ENCODE peak calls at places on chromosomes 5 and 9, in ten cellular contexts. Z, U, H, W, C, S, D, I, B and J are unnamed samples.

GRCh38 chr5:150317048-150318003 is 14.6 kb upstream of the ARSI start:
- DNase-seq in Z (peak), U (no peak), H (peak), W (peak), C (no peak), S (no peak), D (peak), I (peak), B (peak), J (no peak)

GRCh38 chr9:14205463-14205862 is 108.5 kb downstream of the NFIB start:
- DNase-seq in Z (no peak), U (no peak), H (peak), W (peak), C (no peak), S (no peak), D (peak), I (peak), B (no peak), J (no peak)

GRCh38 chr5:6543830-6544560 is 88.8 kb downstream of the NSUN2 start:
- DNase-seq in Z (no peak), U (no peak), H (no peak), W (no peak), C (no peak), S (no peak), D (no peak), I (no peak), B (no peak), J (no peak)

GRCh38 chr9:123020796-123021195 is 12.7 kb upstream of the GPR21 start:
- DNase-seq in Z (no peak), U (no peak), H (no peak), W (no peak), C (no peak), S (no peak), D (no peak), I (no peak), B (no peak), J (no peak)

GRCh38 chr5:150045512-150045911 is 40.8 kb downstream of the CSF1R start:
- DNase-seq in Z (no peak), U (no peak), H (no peak), W (no peak), C (no peak), S (no peak), D (no peak), I (no peak), B (no peak), J (no peak)

GRCh38 chr9:136292026-136292538 is 11.8 kb downstream of the CCDC187 start:
- DNase-seq in Z (no peak), U (no peak), H (no peak), W (no peak), C (no peak), S (no peak), D (no peak), I (no peak), B (no peak), J (no peak)

GRCh38 chr5:172623313-172623980 is 17.6 kb upstream of the NEURL1B start:
- DNase-seq in Z (no peak), U (no peak), H (no peak), W (no peak), C (no peak), S (no peak), D (no peak), I (no peak), B (no peak), J (no peak)

GRCh38 chr5:147737921-147738320 is 44.6 kb downstream of the JAKMIP2 start:
- DNase-seq in Z (no peak), U (no peak), H (no peak), W (no peak), C (no peak), S (no peak), D (no peak), I (no peak), B (no peak), J (no peak)

GRCh38 chr9:127778280-127779135 is at the start of gene SH2D3C:
- DNase-seq in Z (no peak), U (peak), H (no peak), W (no peak), C (no peak), S (no peak), D (peak), I (no peak), B (no peak), J (no peak)

GRCh38 chr9:80143899-80144298 is 572.1 kb downstream of the TLE4 start:
- DNase-seq in Z (no peak), U (no peak), H (no peak), W (no peak), C (no peak), S (no peak), D (no peak), I (no peak), B (no peak), J (no peak)

GRCh38 chr9:4741365-4742031 is 496 bp upstream of the AK3 start:
- DNase-seq in Z (peak), U (peak), H (peak), W (no peak), C (peak), S (no peak), D (peak), I (no peak), B (no peak), J (peak)

GRCh38 chr5:144549580-144549979 is 378.9 kb downstream of the KCTD16 start:
- DNase-seq in Z (no peak), U (no peak), H (no peak), W (peak), C (peak), S (no peak), D (peak), I (peak), B (peak), J (no peak)

GRCh38 chr9:4371108-4371507 is 71.2 kb upstream of the GLIS3 start:
- DNase-seq in Z (no peak), U (no peak), H (peak), W (peak), C (no peak), S (no peak), D (peak), I (peak), B (peak), J (no peak)

GRCh38 chr5:17732351-17732923 is 98.2 kb downstream of the TAF11L14 start:
- DNase-seq in Z (no peak), U (no peak), H (peak), W (no peak), C (no peak), S (no peak), D (no peak), I (no peak), B (no peak), J (no peak)

GRCh38 chr5:163108351-163108750 is 329.0 kb upstream of the CCNG1 start:
- DNase-seq in Z (no peak), U (no peak), H (no peak), W (no peak), C (no peak), S (no peak), D (no peak), I (no peak), B (no peak), J (no peak)

GRCh38 chr5:163105456-163105855 is 331.9 kb upstream of the CCNG1 start:
- DNase-seq in Z (no peak), U (no peak), H (peak), W (no peak), C (no peak), S (no peak), D (peak), I (no peak), B (no peak), J (no peak)

GRCh38 chr5:163106098-163106497 is 331.3 kb upstream of the CCNG1 start:
- DNase-seq in Z (no peak), U (no peak), H (no peak), W (no peak), C (no peak), S (no peak), D (no peak), I (no peak), B (no peak), J (peak)

DNA sequence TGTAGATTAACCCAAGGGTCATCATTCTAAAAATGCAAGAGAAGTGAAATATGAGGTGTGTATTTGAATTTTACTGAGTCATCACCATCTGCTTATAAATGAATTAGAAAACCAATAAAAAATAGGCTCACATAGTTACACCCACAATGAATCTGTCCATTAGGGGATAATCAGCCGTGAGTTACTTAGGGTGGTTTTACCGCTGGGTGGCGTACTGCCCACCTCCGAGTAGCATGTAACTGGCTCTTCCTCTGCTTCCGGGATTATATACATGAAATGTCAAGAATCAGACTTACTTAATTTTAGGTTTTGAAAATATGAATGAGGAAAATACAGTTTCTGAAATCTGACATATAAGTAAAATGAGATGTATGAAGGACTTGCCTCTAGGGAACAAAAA is 332.9 kb upstream of the CCNG1 start:
- DNase-seq in Z (no peak), U (no peak), H (no peak), W (no peak), C (no peak), S (peak), D (no peak), I (no peak), B (no peak), J (no peak)
- TF ChIP-seq CTCF in Z (no peak), U (no peak), H (no peak), W (no peak), C (no peak), S (peak), D (no peak), I (no peak), B (no peak), J (no peak)

GRCh38 chr5:14166437-14166836 is 23.3 kb downstream of the TRIO start:
- DNase-seq in Z (no peak), U (no peak), H (no peak), W (no peak), C (no peak), S (no peak), D (no peak), I (no peak), B (no peak), J (no peak)
- TF ChIP-seq CTCF in Z (no peak), U (no peak), H (no peak), W (no peak), C (no peak), S (no peak), D (no peak), I (no peak), B (no peak), J (no peak)

DNA sequence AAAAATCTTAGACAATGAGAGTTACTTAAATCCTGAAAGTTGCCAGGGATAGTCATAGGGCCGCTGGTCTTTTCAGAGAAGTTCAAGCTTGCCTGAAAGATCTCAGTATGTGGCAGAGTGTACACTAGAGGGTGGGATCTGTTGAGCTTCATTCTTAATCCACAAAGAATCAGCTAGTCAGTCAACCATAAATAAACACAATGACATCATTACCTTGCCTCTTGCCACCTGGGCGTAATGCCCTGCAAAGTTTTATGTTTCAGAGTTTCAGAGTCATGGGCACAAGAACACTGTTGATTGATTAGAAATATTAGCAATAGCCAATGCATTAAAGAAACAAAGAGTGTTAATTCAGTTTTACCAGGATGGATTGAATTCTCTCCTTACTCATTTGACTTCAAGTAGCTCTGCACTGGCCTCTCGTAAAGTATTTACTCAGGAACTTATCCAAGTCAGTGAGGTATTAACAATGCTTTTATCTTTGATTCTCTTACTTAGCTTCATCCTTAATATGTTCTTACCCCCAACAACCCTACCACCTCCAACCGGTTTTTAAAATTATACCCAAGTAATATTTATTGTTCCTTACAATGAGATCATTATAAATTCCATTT is 14.3 kb upstream of the ANXA1 start:
- DNase-seq in Z (no peak), U (no peak), H (peak), W (no peak), C (no peak), S (no peak), D (peak), I (no peak), B (no peak), J (no peak)
- TF ChIP-seq CTCF in Z (no peak), U (no peak), H (peak), W (no peak), C (no peak), S (no peak), D (no peak), I (no peak), B (no peak), J (no peak)

DNA sequence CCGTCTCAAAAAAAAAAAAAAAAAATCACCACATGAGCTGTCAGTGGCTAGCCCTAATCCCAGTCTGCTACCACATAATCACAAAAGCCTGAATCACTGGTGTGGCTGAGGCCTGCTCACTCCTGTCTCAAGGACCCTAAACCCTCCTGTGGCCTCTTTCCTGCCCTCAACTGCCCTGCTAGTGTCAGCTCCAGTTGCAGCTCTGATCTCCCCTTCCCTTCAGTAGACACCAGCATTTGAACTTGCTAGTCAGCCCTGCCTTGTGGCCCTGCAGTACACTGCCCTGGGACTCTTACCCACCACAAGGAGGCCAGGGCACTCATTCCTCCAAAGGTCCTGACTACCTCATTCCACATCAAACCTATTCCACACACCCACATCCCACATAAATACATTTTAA is 9.5 kb upstream of the P4HA2 start:
- DNase-seq in Z (peak), U (no peak), H (no peak), W (no peak), C (peak), S (no peak), D (no peak), I (peak), B (no peak), J (no peak)
- TF ChIP-seq CTCF in Z (no peak), U (no peak), H (peak), W (no peak), C (no peak), S (no peak), D (peak), I (peak), B (no peak), J (no peak)

GRCh38 chr5:44603496-44604272 is 205.1 kb upstream of the MRPS30 start:
- DNase-seq in Z (no peak), U (no peak), H (no peak), W (no peak), C (no peak), S (no peak), D (peak), I (no peak), B (no peak), J (no peak)
- TF ChIP-seq CTCF in Z (no peak), U (no peak), H (no peak), W (no peak), C (no peak), S (peak), D (no peak), I (no peak), B (peak), J (no peak)

DNA sequence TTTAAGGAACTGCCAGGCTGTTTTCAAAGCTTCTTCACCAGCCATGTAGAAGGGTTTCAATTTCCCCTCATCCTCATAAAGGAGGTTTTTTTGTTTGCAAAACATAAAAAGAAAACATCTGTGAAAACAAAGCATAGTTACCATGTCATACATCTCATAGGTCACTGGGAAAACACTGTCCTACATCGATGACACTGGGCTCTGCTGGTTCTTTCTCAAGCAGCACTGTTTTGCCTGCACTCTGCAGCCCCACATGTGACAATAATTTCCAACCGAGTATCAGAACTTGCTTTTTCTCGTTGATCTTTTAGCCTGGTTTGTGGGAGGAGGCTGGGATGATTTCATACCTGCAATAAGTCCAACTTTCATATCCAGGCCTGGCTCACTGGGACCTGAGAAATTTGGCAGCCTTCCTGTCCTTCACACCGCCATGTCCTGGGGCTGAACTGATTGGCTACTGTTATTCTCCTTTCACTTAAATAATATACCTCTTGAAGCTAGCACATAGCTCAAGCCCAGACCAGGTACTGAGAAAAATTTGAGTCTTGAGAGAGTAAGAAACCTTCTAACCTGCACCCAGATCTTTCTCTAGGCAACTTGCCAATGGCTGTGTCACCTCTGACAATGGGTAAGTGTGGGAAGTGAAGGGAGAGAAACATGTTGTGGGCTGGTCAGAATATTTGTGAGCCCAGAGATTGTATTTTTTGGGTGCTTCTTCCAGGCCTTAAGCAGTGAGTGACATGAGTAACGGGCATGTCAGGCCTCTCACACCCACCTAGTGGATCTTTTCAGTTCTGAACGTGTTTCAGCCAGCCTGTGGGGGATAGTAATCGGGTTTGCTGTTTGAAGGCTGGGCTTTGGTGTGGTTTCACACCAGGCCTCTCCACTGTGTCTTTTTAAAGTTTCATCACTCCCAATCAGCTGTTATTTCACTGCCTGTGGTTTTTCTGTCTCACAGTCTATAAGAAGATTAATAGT is 502.8 kb downstream of the NTRK2 start:
- DNase-seq in Z (no peak), U (peak), H (peak), W (no peak), C (peak), S (no peak), D (no peak), I (no peak), B (no peak), J (peak)
- TF ChIP-seq CTCF in Z (no peak), U (no peak), H (peak), W (no peak), C (no peak), S (no peak), D (no peak), I (no peak), B (no peak), J (no peak)

GRCh38 chr5:11851402-11851801 is 52.8 kb downstream of the CTNND2 start:
- DNase-seq in Z (no peak), U (no peak), H (no peak), W (no peak), C (no peak), S (no peak), D (peak), I (no peak), B (no peak), J (no peak)

GRCh38 chr5:11851965-11852745 is 52.1 kb downstream of the CTNND2 start:
- DNase-seq in Z (no peak), U (no peak), H (no peak), W (no peak), C (no peak), S (no peak), D (no peak), I (no peak), B (no peak), J (no peak)

GRCh38 chr5:11854926-11855325 is 49.3 kb downstream of the CTNND2 start:
- DNase-seq in Z (no peak), U (no peak), H (no peak), W (no peak), C (no peak), S (no peak), D (no peak), I (no peak), B (no peak), J (no peak)

GRCh38 chr5:11853140-11853539 is 51.1 kb downstream of the CTNND2 start:
- DNase-seq in Z (no peak), U (no peak), H (no peak), W (no peak), C (no peak), S (no peak), D (no peak), I (no peak), B (no peak), J (no peak)

DNA sequence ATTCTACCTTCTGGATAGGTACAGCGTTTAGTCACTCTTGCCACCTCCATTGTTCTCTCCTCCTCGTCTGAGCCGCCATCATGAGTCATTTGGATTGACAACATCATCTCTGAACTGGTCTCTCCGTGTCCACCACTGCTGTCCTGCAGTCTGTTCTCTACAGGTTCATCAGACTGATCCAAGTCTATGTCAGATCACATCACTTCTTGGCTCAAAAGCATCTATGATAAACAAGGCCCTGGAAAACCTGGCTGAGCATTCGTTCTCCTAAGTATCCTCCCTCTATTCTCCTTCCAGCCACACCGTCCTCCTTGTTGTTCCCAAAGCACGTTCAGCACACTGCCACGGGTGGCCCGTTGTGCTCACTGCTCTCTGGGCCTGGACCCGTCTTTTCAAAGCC is 50.5 kb downstream of the CTNND2 start:
- DNase-seq in Z (no peak), U (no peak), H (no peak), W (no peak), C (no peak), S (no peak), D (no peak), I (no peak), B (no peak), J (no peak)
- TF ChIP-seq CTCF in Z (no peak), U (no peak), H (no peak), W (no peak), C (no peak), S (no peak), D (no peak), I (no peak), B (no peak), J (no peak)

DNA sequence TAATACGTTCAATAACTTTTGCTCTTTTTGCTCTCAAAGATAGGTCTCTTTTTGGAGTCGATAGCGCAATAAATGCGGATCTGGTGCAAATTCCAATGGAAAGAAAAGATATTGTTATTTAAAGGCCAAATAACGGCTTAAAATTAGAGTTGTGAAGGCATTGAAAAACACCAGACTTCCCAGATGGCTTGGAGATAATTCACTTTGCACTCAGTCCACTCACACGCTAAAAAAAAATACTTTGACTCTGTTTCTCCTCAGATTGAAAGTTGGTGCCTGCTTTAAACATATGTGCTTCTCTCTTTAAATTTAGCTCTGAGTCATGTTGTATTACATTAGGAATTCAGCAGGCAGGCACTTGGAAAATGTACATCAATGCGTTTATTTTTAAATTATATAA is 19.5 kb upstream of the MED27 start:
- DNase-seq in Z (no peak), U (no peak), H (no peak), W (no peak), C (no peak), S (no peak), D (no peak), I (no peak), B (no peak), J (no peak)
- TF ChIP-seq CTCF in Z (no peak), U (no peak), H (no peak), W (no peak), C (no peak), S (no peak), D (no peak), I (no peak), B (no peak), J (no peak)